ENCODE peak calls at places on chromosome 19, in five cellular contexts. Z is H1, O is GM12878, Y is NT2/D1, M is HepG2. P is an unnamed sample.

GRCh38 chr19:56291857-56292256 is 19.3 kb downstream of the EDDM13 start:
- DNase-seq in Y (no peak), M (no peak), Z (no peak), O (no peak), P (no peak)

GRCh38 chr19:18995804-18996241 is 37.5 kb downstream of the SUGP2 start:
- DNase-seq in O (no peak), Z (peak), Y (peak), M (peak), P (peak)

GRCh38 chr19:4987692-4988370 is 18.9 kb downstream of the KDM4B start:
- DNase-seq in Z (no peak), O (no peak), M (no peak), Y (no peak), P (no peak)

GRCh38 chr19:1164684-1165531 is 9.2 kb downstream of the SBNO2 start:
- DNase-seq in M (no peak), O (no peak), Z (no peak), Y (no peak), P (no peak)

GRCh38 chr19:30168760-30169159 is 203.4 kb upstream of the ZNF536 start:
- DNase-seq in Z (no peak), O (no peak), Y (no peak), M (no peak), P (no peak)

GRCh38 chr19:34662919-34663318 is 14.0 kb downstream of the SCGB2B2 start:
- DNase-seq in O (no peak), Z (peak), M (peak), Y (peak), P (peak)

GRCh38 chr19:18254546-18255500 is 19.4 kb downstream of the IQCN start:
- DNase-seq in O (no peak), Y (no peak), Z (no peak), M (no peak), P (no peak)

GRCh38 chr19:13208964-13209796 is 59.0 kb downstream of the IER2 start:
- DNase-seq in Z (no peak), Y (no peak), O (no peak), M (no peak), P (no peak)

GRCh38 chr19:21202865-21203494 is 61.1 kb downstream of the ZNF431 start:
- DNase-seq in O (peak), Y (peak), Z (peak), M (no peak), P (peak)

GRCh38 chr19:1648156-1648925 is 4.1 kb downstream of the TCF3 start:
- DNase-seq in O (peak), M (no peak), Y (no peak), Z (no peak), P (no peak)

GRCh38 chr19:964761-965694 is 19.1 kb upstream of the WDR18 start:
- DNase-seq in Y (no peak), Z (no peak), O (no peak), M (no peak), P (no peak)

GRCh38 chr19:52464798-52465470 is 11.6 kb downstream of the ZNF578 start:
- DNase-seq in Z (no peak), O (no peak), Y (no peak), M (peak), P (peak)

GRCh38 chr19:4472174-4472974 is at the start of gene HDGFL2:
- DNase-seq in Z (no peak), O (no peak), M (no peak), Y (no peak), P (no peak)

GRCh38 chr19:13952154-13953020 is at the start of gene DCAF15:
- DNase-seq in M (peak), Y (peak), Z (peak), O (peak), P (peak)

GRCh38 chr19:11873762-11874161 is 13.8 kb upstream of the ZNF69 start:
- DNase-seq in O (no peak), Z (no peak), M (no peak), Y (no peak), P (no peak)

GRCh38 chr19:5171711-5172110 is 168.9 kb downstream of the PTPRS start:
- DNase-seq in Y (no peak), Z (no peak), O (no peak), M (peak), P (no peak)

GRCh38 chr19:18898533-18899408 is 2.8 kb upstream of the CERS1 start:
- DNase-seq in Z (no peak), O (no peak), M (no peak), Y (no peak), P (no peak)

GRCh38 chr19:46616631-46617322 is 8.1 kb downstream of the PTGIR start:
- DNase-seq in Y (no peak), Z (no peak), O (no peak), M (peak), P (peak)

GRCh38 chr19:18173054-18173571 is 500 bp upstream of the IFI30 start:
- DNase-seq in M (no peak), O (no peak), Y (no peak), Z (no peak), P (no peak)

DNA sequence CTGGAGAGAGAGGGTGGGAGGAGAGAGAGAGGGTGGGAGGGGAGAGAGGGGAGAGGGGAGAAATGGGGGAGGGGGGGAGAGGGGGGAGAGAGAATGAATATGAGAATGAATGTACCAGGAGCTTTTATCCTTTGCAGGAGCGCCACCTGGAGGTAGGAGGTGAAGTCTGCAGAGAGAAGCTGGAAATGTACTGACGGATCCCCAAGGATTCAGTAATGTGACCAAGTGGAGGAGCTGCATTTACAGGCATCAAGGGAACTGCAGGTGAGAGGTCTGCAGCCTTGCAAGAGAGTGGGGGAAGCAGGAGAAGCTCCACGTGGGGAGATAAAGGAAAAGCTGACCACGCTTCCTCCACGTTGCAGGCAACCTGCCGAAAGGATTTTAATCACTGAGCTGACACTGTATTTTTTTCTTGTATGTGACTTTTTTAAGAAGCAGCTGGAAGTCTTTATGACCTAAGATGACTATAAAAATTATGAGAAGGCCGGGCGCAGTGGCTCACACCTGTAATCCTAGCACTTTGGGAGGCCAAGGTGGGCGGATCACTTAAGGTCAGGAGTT is 33.7 kb downstream of the VSTM1 start:
- DNase-seq in Y (peak), M (peak), O (no peak), Z (peak), P (peak)
- TF ChIP-seq SUZ12 in Y (no peak), M (no peak), O (no peak), Z (no peak), P (no peak)

GRCh38 chr19:48351341-48351752 is 12.4 kb downstream of the TMEM143 start:
- DNase-seq in M (peak), Y (peak), O (no peak), Z (no peak), P (peak)
- TF ChIP-seq SUZ12 in M (no peak), Y (no peak), O (no peak), Z (no peak), P (no peak)

GRCh38 chr19:6424190-6424938 is at the start of gene KHSRP:
- DNase-seq in Z (no peak), Y (no peak), O (no peak), M (no peak), P (no peak)
- TF ChIP-seq SUZ12 in Z (no peak), Y (no peak), O (no peak), M (peak), P (no peak)

GRCh38 chr19:10334340-10335148 is 1.2 kb upstream of the RAVER1 start:
- DNase-seq in Y (peak), O (no peak), Z (peak), M (peak), P (peak)

GRCh38 chr19:10332158-10332964 is 968 bp downstream of the RAVER1 start:
- DNase-seq in Y (no peak), M (peak), O (no peak), Z (no peak), P (no peak)

GRCh38 chr19:10333758-10334339 is 520 bp upstream of the RAVER1 start:
- DNase-seq in O (no peak), Y (no peak), M (no peak), Z (no peak), P (no peak)

GRCh38 chr19:10332965-10333757 is at the start of gene RAVER1:
- DNase-seq in O (peak), Y (peak), Z (peak), M (peak), P (peak)

DNA sequence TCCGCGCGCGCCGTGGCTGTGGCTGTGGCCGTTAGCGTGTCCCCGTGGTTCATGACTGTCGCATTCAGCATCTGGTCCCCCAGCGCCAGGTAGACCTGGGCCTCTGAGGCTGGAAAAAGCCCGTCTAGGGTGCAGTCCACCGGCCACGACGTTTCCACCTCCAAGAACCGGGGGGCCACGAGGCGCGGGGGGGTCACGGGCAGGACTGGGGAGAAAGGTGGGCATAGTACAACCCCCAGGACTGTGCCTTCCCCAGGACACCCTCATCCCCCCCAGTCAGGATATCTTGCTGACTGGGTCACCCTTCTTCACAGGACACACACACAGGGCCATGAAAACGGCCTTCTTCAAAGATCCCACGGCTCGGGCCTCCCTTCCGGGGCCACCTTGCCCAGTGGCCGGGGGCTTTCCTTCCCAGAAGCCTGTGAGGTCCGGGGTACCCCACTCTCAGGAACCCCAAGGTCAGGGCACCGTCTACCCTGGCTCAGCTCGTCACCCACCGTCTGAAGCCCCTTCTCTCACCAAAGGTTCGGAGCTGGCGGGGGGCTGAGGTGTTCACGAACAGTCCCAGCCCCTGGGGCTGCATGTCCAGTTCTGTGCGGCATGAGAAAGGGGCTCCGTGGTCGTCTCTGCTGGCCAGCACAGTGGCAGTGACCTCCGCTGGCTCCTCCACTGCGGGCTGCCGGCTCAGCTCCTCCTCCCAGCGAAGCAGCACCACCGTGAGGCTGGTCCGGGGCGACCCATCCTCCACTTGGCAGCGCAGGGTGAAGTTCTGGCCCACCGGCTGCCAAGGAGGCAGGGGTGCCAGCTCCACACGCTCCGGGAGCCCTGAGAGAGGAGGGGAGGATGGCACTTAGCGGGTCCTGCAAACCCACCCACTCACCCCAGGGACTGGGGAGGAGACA is 2.1 kb upstream of the RAVER1 start:
- DNase-seq in O (no peak), Z (no peak), M (no peak), Y (no peak), P (no peak)
- TF ChIP-seq SUZ12 in O (no peak), Z (no peak), M (no peak), Y (no peak), P (no peak)

DNA sequence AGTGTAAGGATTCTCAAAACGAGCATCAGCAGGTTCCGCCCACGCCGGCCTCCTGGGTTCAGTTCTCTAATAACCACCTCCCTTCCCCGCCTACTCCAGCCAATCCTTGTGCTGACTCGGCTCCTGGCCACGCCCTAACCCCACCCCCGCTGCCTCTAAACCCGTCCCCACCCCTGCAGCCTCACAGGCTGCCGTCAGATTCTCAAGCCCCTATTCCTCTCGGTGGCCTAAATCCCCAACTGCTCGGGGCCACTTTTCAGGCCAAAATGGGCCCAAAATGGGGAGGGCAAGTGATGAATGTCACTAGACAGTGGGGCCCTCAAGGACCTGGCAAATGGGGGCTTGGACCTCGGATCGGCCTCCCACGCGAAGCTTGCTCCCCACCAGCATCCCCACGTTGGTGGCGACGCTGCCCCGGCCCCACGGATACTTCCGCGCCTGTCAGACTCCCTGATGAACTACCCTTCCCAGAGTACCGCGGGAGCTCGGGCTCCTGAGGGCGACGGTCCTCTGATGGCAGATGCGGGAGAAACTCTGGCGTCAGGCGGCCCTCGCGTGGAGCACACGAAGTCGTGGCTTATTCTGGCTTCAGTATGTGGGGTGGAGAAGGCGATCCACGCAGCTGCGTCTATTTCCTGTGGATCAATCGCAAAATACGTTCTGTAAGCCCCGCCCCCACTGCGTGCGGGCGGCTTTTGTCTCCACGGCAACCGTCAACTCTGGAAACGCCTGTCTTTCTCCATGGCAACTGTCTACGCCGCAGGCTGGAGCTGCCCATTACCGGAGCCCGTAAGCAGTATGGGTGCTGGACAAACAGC is 24.8 kb downstream of the ZNF473 start:
- DNase-seq in O (peak), M (no peak), Y (peak), Z (no peak), P (peak)
- TF ChIP-seq SUZ12 in O (no peak), M (no peak), Y (no peak), Z (no peak), P (no peak)